ENCODE peak calls at places on chromosomes 7 and 10, in four cellular contexts. J, H, U and E are unnamed samples.

GRCh38 chr10:3248526-3249255 is 76.1 kb upstream of the PITRM1 start:
- DNase-seq in H (no peak), U (peak), J (peak), E (no peak)

GRCh38 chr10:118669020-118669766 is 73.7 kb upstream of the PRLHR start:
- DNase-seq in U (peak), J (peak), H (no peak), E (no peak)

GRCh38 chr10:72808001-72808400 is 85.5 kb upstream of the OIT3 start:
- DNase-seq in J (no peak), U (no peak), H (no peak), E (no peak)

GRCh38 chr7:128831178-128831993 is 1.2 kb downstream of the FLNC start:
- DNase-seq in U (peak), J (peak), H (no peak), E (no peak)

GRCh38 chr10:81957976-81958375 is 83.0 kb downstream of the NRG3 start:
- DNase-seq in U (no peak), J (peak), H (no peak), E (no peak)

GRCh38 chr7:87328281-87328680 is 17.2 kb upstream of the CROT start:
- DNase-seq in J (peak), U (peak), H (no peak), E (no peak)

GRCh38 chr10:126166797-126167196 is 221.5 kb downstream of the ADAM12 start:
- DNase-seq in U (no peak), H (no peak), J (no peak), E (no peak)

GRCh38 chr7:130741336-130741995 is 7.5 kb upstream of the KLF14 start:
- DNase-seq in J (no peak), H (no peak), U (no peak), E (no peak)

GRCh38 chr7:69962077-69962855 is 364.0 kb downstream of the AUTS2 start:
- DNase-seq in U (no peak), J (peak), H (no peak), E (peak)

GRCh38 chr10:17607603-17608332 is 9.4 kb downstream of the HACD1 start:
- DNase-seq in H (no peak), U (peak), J (peak), E (no peak)

GRCh38 chr7:11166051-11166450 is 192.4 kb downstream of the PHF14 start:
- DNase-seq in U (no peak), J (no peak), H (no peak), E (no peak)

GRCh38 chr10:72274730-72275350 is 1.1 kb downstream of the DDIT4 start:
- DNase-seq in H (peak), U (peak), J (peak), E (peak)

GRCh38 chr10:71571460-71572175 is 148.0 kb downstream of the C10orf105 start:
- DNase-seq in J (no peak), U (no peak), H (no peak), E (no peak)